ENCODE peak calls at places on chromosome 17, in six cellular contexts. X is left cardiac atrium; W is central memory CD8-positive, alpha-beta T cell; M is substantia nigra; N is stimulated activated CD8-positive, alpha-beta memory T cell treated with anti-CD3 and anti-CD28 coated beads, Interleukin-2, amount 100 ng/mL, for 1 hour; B is ELF-1. I is an unnamed sample.

GRCh38 chr17:79410681-79411080 is 200.2 kb downstream of the RBFOX3 start:
- DNase-seq in X (no peak), W (no peak), M (no peak), N (no peak), B (no peak), I (peak)

GRCh38 chr17:3845361-3845753 is 689 bp downstream of the NCBP3 start:
- DNase-seq in X (no peak), W (peak), M (no peak), N (no peak), B (peak), I (peak)

GRCh38 chr17:80152057-80152831 is 5.3 kb upstream of the EIF4A3 start:
- DNase-seq in X (no peak), W (no peak), M (no peak), N (no peak), B (peak), I (no peak)

GRCh38 chr17:72119963-72120877 is 600 bp upstream of the SOX9 start:
- DNase-seq in X (peak), W (no peak), M (peak), N (no peak), B (peak), I (peak)

GRCh38 chr17:7943291-7943690 is 11.3 kb downstream of the CNTROB start:
- DNase-seq in X (no peak), W (no peak), M (no peak), N (no peak), B (no peak), I (no peak)

GRCh38 chr17:32341141-32341856 is 674 bp downstream of the C17orf75 start:
- DNase-seq in X (no peak), W (peak), M (no peak), N (no peak), B (no peak), I (peak)

GRCh38 chr17:47905221-47905733 is 9.2 kb downstream of the SP2 start:
- DNase-seq in X (peak), W (no peak), M (peak), N (no peak), B (peak), I (no peak)

GRCh38 chr17:64213995-64214507 is 49.0 kb downstream of the TEX2 start:
- DNase-seq in X (no peak), W (no peak), M (no peak), N (no peak), B (no peak), I (no peak)

GRCh38 chr17:40364121-40364861 is at the start of gene GJD3:
- DNase-seq in X (no peak), W (no peak), M (no peak), N (no peak), B (no peak), I (no peak)

GRCh38 chr17:81553018-81553615 is 964 bp upstream of the FAAP100 start:
- DNase-seq in X (peak), W (peak), M (peak), N (peak), B (peak), I (peak)

GRCh38 chr17:45311762-45312476 is 4.9 kb downstream of the MAP3K14 start:
- DNase-seq in X (peak), W (peak), M (no peak), N (peak), B (peak), I (no peak)

GRCh38 chr17:82699551-82699950 is 1.1 kb upstream of the RAB40B start:
- DNase-seq in X (no peak), W (no peak), M (no peak), N (no peak), B (no peak), I (no peak)

GRCh38 chr17:8994319-8994718 is 27.0 kb upstream of the NTN1 start:
- DNase-seq in X (peak), W (peak), M (peak), N (no peak), B (peak), I (peak)

GRCh38 chr17:50088952-50089825 is 6.0 kb upstream of the PDK2 start:
- DNase-seq in X (no peak), W (no peak), M (no peak), N (no peak), B (no peak), I (no peak)

GRCh38 chr17:19728114-19728495 is 11.7 kb upstream of the SLC47A2 start:
- DNase-seq in X (peak), W (no peak), M (peak), N (no peak), B (no peak), I (peak)

GRCh38 chr17:52759864-52760263 is 601.4 kb upstream of the CA10 start:
- DNase-seq in X (no peak), W (no peak), M (no peak), N (no peak), B (no peak), I (no peak)

GRCh38 chr17:39925282-39926134 is 1.9 kb downstream of the ORMDL3 start:
- DNase-seq in X (no peak), W (no peak), M (no peak), N (no peak), B (peak), I (no peak)

GRCh38 chr17:49637739-49638138 is 40.2 kb downstream of the SPOP start:
- DNase-seq in X (no peak), W (no peak), M (no peak), N (no peak), B (no peak), I (no peak)

GRCh38 chr17:64546716-64547115 is 39.9 kb downstream of the CEP95 start:
- DNase-seq in X (no peak), W (no peak), M (peak), N (no peak), B (no peak), I (no peak)

GRCh38 chr17:81906476-81907218 is 4.6 kb downstream of the PCYT2 start:
- DNase-seq in X (no peak), W (no peak), M (no peak), N (no peak), B (no peak), I (no peak)

GRCh38 chr17:1461193-1461944 is 5.3 kb upstream of the CRK start:
- DNase-seq in X (no peak), W (no peak), M (no peak), N (no peak), B (no peak), I (no peak)

GRCh38 chr17:41739661-41740352 is 5.4 kb upstream of the HAP1 start:
- DNase-seq in X (no peak), W (no peak), M (no peak), N (no peak), B (no peak), I (no peak)

GRCh38 chr17:62187681-62188080 is 122.6 kb upstream of the MED13 start:
- DNase-seq in X (no peak), W (no peak), M (no peak), N (no peak), B (peak), I (no peak)

GRCh38 chr17:6556121-6557039 is at the start of gene PITPNM3:
- DNase-seq in X (no peak), W (no peak), M (peak), N (no peak), B (peak), I (peak)

GRCh38 chr17:49894761-49895160 is 46.9 kb upstream of the TAC4 start:
- DNase-seq in X (no peak), W (no peak), M (no peak), N (no peak), B (no peak), I (no peak)

GRCh38 chr17:78974635-78975591 is 4.8 kb downstream of the LGALS3BP start:
- DNase-seq in X (peak), W (no peak), M (peak), N (no peak), B (peak), I (no peak)

GRCh38 chr17:7038025-7038862 is 2.4 kb downstream of the SLC16A13 start:
- DNase-seq in X (no peak), W (no peak), M (no peak), N (no peak), B (peak), I (no peak)

GRCh38 chr17:48728232-48729231 is at the start of gene HOXB13:
- DNase-seq in X (peak), W (no peak), M (no peak), N (no peak), B (peak), I (peak)

GRCh38 chr17:19537116-19537515 is 3.5 kb downstream of the SLC47A1 start:
- DNase-seq in X (no peak), W (no peak), M (no peak), N (no peak), B (peak), I (no peak)

GRCh38 chr17:35313875-35314409 is 59.5 kb downstream of the SLFN11 start:
- DNase-seq in X (peak), W (peak), M (peak), N (no peak), B (peak), I (no peak)

GRCh38 chr17:76166168-76166567 is 25.1 kb upstream of the FOXJ1 start:
- DNase-seq in X (no peak), W (no peak), M (peak), N (no peak), B (no peak), I (no peak)

GRCh38 chr17:65039349-65039988 is 17.1 kb downstream of the GNA13 start:
- DNase-seq in X (no peak), W (peak), M (no peak), N (peak), B (no peak), I (no peak)

GRCh38 chr17:66920426-66920825 is 44.1 kb upstream of the CACNG4 start:
- DNase-seq in X (no peak), W (no peak), M (no peak), N (no peak), B (no peak), I (no peak)

GRCh38 chr17:42474270-42474669 is 15.6 kb downstream of the ATP6V0A1 start:
- DNase-seq in X (no peak), W (no peak), M (no peak), N (no peak), B (no peak), I (no peak)

GRCh38 chr17:31919802-31920525 is 16.8 kb upstream of the SUZ12 start:
- DNase-seq in X (no peak), W (no peak), M (no peak), N (no peak), B (no peak), I (no peak)

GRCh38 chr17:56902350-56902749 is 11.5 kb downstream of the TRIM25 start:
- DNase-seq in X (no peak), W (no peak), M (no peak), N (no peak), B (no peak), I (no peak)

GRCh38 chr17:12041316-12041715 is 20.6 kb downstream of the MAP2K4 start:
- DNase-seq in X (no peak), W (no peak), M (no peak), N (no peak), B (no peak), I (no peak)

GRCh38 chr17:29726721-29727252 is 104.1 kb upstream of the CORO6 start:
- DNase-seq in X (no peak), W (no peak), M (no peak), N (no peak), B (no peak), I (no peak)

I was measured in NCI-H1105 treated with DMSO at 0.1 percent for 48 hours.